ENCODE peak calls at places on chromosome 2, in eight cellular contexts. R, P, G, Y, D, I, L and H are unnamed samples.

GRCh38 chr2:5705490-5705889 is 13.3 kb downstream of the SOX11 start:
- DNase-seq in D (no peak), Y (no peak), R (no peak), I (no peak), L (no peak), P (no peak), G (no peak), H (no peak)

GRCh38 chr2:158912122-158912521 is 56.3 kb upstream of the TANC1 start:
- DNase-seq in Y (no peak), G (no peak), R (no peak), D (no peak), L (no peak), P (no peak), I (no peak), H (no peak)

GRCh38 chr2:49914281-49914680 is 760.0 kb upstream of the FSHR start:
- DNase-seq in G (no peak), P (no peak), L (no peak), D (no peak), Y (peak), I (no peak), R (no peak), H (no peak)

GRCh38 chr2:158213743-158214142 is 112.1 kb downstream of the UPP2 start:
- DNase-seq in Y (no peak), P (no peak), G (no peak), L (no peak), I (no peak), R (no peak), D (no peak), H (no peak)

GRCh38 chr2:216694201-216694825 is 1.0 kb downstream of the IGFBP5 start:
- DNase-seq in D (no peak), G (peak), P (no peak), I (peak), L (no peak), Y (no peak), R (peak), H (peak)

GRCh38 chr2:44528595-44528994 is 166.8 kb downstream of the CAMKMT start:
- DNase-seq in D (no peak), L (no peak), R (no peak), I (no peak), Y (peak), G (no peak), P (no peak), H (no peak)

GRCh38 chr2:128472789-128473174 is 154.1 kb upstream of the HS6ST1 start:
- DNase-seq in L (no peak), D (no peak), I (no peak), Y (no peak), G (no peak), R (no peak), P (no peak), H (no peak)

GRCh38 chr2:200177971-200178911 is 128.3 kb upstream of the SPATS2L start:
- DNase-seq in Y (peak), I (peak), G (no peak), P (no peak), L (no peak), R (peak), D (no peak), H (no peak)